ENCODE peak calls at places on chromosome 10, in four cellular contexts. U, T, G and N are unnamed samples.

GRCh38 chr10:48543445-48543844 is 61.4 kb downstream of the ARHGAP22 start:
- DNase-seq in U (no peak), T (no peak), G (no peak), N (no peak)

GRCh38 chr10:58157076-58157766 is 110.5 kb downstream of the IPMK start:
- DNase-seq in U (peak; percentile 97), T (no peak), G (no peak), N (peak; percentile 55)

GRCh38 chr10:132410056-132410778 is 13.2 kb downstream of the PWWP2B start:
- DNase-seq in U (no peak), T (no peak), G (no peak), N (no peak)

GRCh38 chr10:60495357-60495756 is 105.7 kb upstream of the ANK3 start:
- DNase-seq in U (no peak), T (no peak), G (no peak), N (no peak)

GRCh38 chr10:74898201-74898976 is 72.0 kb downstream of the KAT6B start:
- DNase-seq in U (no peak), T (no peak), G (peak; percentile 28), N (no peak)

GRCh38 chr10:114485695-114486400 is 81.5 kb upstream of the AFAP1L2 start:
- DNase-seq in U (no peak), T (no peak), G (no peak), N (no peak)

GRCh38 chr10:121519901-121520500 is 78.2 kb downstream of the FGFR2 start:
- DNase-seq in U (no peak), T (peak; percentile 78), G (no peak), N (no peak)

GRCh38 chr10:92965314-92965713 is 95.3 kb upstream of the CYP26C1 start:
- DNase-seq in U (peak; percentile 14), T (no peak), G (no peak), N (peak; percentile 44)

GRCh38 chr10:118870467-118871243 is 115.9 kb upstream of the CACUL1 start:
- DNase-seq in U (peak; percentile 90), T (peak; percentile 78), G (no peak), N (peak; percentile 72)

GRCh38 chr10:65292551-65292950 is 1633.3 kb upstream of the LRRTM3 start:
- DNase-seq in U (no peak), T (no peak), G (no peak), N (no peak)

GRCh38 chr10:72081210-72081609 is 7.1 kb downstream of the SPOCK2 start:
- DNase-seq in U (no peak), T (no peak), G (no peak), N (no peak)

GRCh38 chr10:113232928-113233511 is 283.0 kb downstream of the TCF7L2 start:
- DNase-seq in U (no peak), T (no peak), G (no peak), N (no peak)

GRCh38 chr10:43214956-43215561 is 51.8 kb downstream of the RASGEF1A start:
- DNase-seq in U (no peak), T (no peak), G (no peak), N (no peak)

GRCh38 chr10:4902571-4903011 is 60.6 kb upstream of the AKR1C1 start:
- DNase-seq in U (no peak), T (peak; percentile 16), G (peak; percentile 43), N (no peak)

GRCh38 chr10:624605-625334 is 64.7 kb downstream of the DIP2C start:
- DNase-seq in U (peak; percentile 75), T (peak; percentile 64), G (no peak), N (no peak)

GRCh38 chr10:132671171-132672154 is 114.5 kb downstream of the NKX6-2 start:
- DNase-seq in U (no peak), T (no peak), G (no peak), N (no peak)

GRCh38 chr10:94524711-94525110 is 20.9 kb upstream of the HELLS start:
- DNase-seq in U (no peak), T (no peak), G (no peak), N (no peak)

GRCh38 chr10:93820434-93820833 is 62.7 kb downstream of the LGI1 start:
- DNase-seq in U (no peak), T (no peak), G (no peak), N (peak; percentile 18)

GRCh38 chr10:51700228-51700835 is 937 bp upstream of the CSTF2T start:
- DNase-seq in U (peak; percentile 10), T (peak; percentile 74), G (peak; percentile 32), N (no peak)

GRCh38 chr10:118057351-118057750 is 10.6 kb upstream of the RAB11FIP2 start:
- DNase-seq in U (no peak), T (no peak), G (no peak), N (no peak)

GRCh38 chr10:126199221-126199998 is 188.9 kb downstream of the ADAM12 start:
- DNase-seq in U (peak; percentile 96), T (no peak), G (no peak), N (peak; percentile 15)

GRCh38 chr10:89466599-89467035 is 52.2 kb downstream of the IFIT5 start:
- DNase-seq in U (peak; percentile 46), T (peak; percentile 40), G (no peak), N (peak; percentile 58)

GRCh38 chr10:74223755-74224530 is 72.9 kb downstream of the ADK start:
- DNase-seq in U (no peak), T (no peak), G (no peak), N (peak; percentile 43)

GRCh38 chr10:103451091-103451801 is 924 bp downstream of the CALHM2 start:
- DNase-seq in U (peak; percentile 76), T (peak; percentile 33), G (peak; percentile 65), N (peak; percentile 64)

GRCh38 chr10:89100680-89101079 is 106.4 kb downstream of the CH25H start:
- DNase-seq in U (no peak), T (no peak), G (no peak), N (no peak)

GRCh38 chr10:5524721-5525531 is at the start of gene CALML3:
- DNase-seq in U (no peak), T (no peak), G (no peak), N (no peak)

GRCh38 chr10:70441161-70441876 is at the start of gene NODAL:
- DNase-seq in U (no peak), T (no peak), G (peak; percentile 16), N (no peak)

GRCh38 chr10:24952146-24952700 is at the start of gene PRTFDC1:
- DNase-seq in U (no peak), T (peak; percentile 49), G (peak; percentile 44), N (no peak)

GRCh38 chr10:22346087-22346661 is 878 bp downstream of the SPAG6 start:
- DNase-seq in U (no peak), T (no peak), G (no peak), N (no peak)

GRCh38 chr10:86647773-86648705 is 6.3 kb upstream of the OPN4 start:
- DNase-seq in U (peak; percentile 38), T (no peak), G (peak; percentile 1), N (no peak)

GRCh38 chr10:29760139-29760538 is 125.4 kb upstream of the SVIL start:
- DNase-seq in U (no peak), T (no peak), G (no peak), N (no peak)

GRCh38 chr10:102409604-102410426 is 8.8 kb downstream of the PSD start:
- DNase-seq in U (no peak), T (no peak), G (no peak), N (no peak)

GRCh38 chr10:43044444-43045245 is 32.2 kb upstream of the RET start:
- DNase-seq in U (no peak), T (no peak), G (no peak), N (no peak)

GRCh38 chr10:130359711-130360110 is 223.5 kb downstream of the GLRX3 start:
- DNase-seq in U (no peak), T (no peak), G (no peak), N (no peak)

GRCh38 chr10:91652364-91652763 is 19.5 kb upstream of the PPP1R3C start:
- DNase-seq in U (peak; percentile 65), T (peak; percentile 67), G (no peak), N (peak; percentile 90)

GRCh38 chr10:86798030-86798429 is 41.6 kb downstream of the BMPR1A start:
- DNase-seq in U (no peak), T (no peak), G (no peak), N (no peak)

GRCh38 chr10:47184273-47184672 is 115.7 kb upstream of the GDF10 start:
- DNase-seq in U (no peak), T (no peak), G (no peak), N (no peak)

GRCh38 chr10:34262965-34263364 is 552.1 kb downstream of the PARD3 start:
- DNase-seq in U (no peak), T (no peak), G (no peak), N (no peak)